ENCODE peak calls at places on chromosomes 7 and 10, in seven cellular contexts. One of them, this sample, is unnamed.

GRCh38 chr7:23247602-23248335 is 1.2 kb downstream of the GPNMB start:
- DNase-seq in GM12865: peak; percentile 23
- DNase-seq in fibroblast of villous mesenchyme: no peak
- DNase-seq in uterus: peak; percentile 38
- DNase-seq in PC-9: no peak
- DNase-seq in mucosa of descending colon: peak; percentile 32
- DNase-seq in AG10803: peak; percentile 34
- DNase-seq in this sample: peak; percentile 65

GRCh38 chr10:89633484-89633883 is 11.6 kb downstream of the PANK1 start:
- DNase-seq in uterus: no peak
- DNase-seq in PC-9: peak; percentile 73
- DNase-seq in AG10803: peak; percentile 77
- DNase-seq in fibroblast of villous mesenchyme: peak; percentile 85
- DNase-seq in GM12865: no peak
- DNase-seq in mucosa of descending colon: no peak
- DNase-seq in this sample: peak; percentile 85

GRCh38 chr7:30470163-30470770 is 8.3 kb downstream of the NOD1 start:
- DNase-seq in AG10803: peak; percentile 63
- DNase-seq in fibroblast of villous mesenchyme: peak; percentile 71
- DNase-seq in GM12865: no peak
- DNase-seq in mucosa of descending colon: no peak
- DNase-seq in uterus: no peak
- DNase-seq in PC-9: no peak
- DNase-seq in this sample: peak; percentile 64

GRCh38 chr10:117137031-117137910 is 799 bp downstream of the VAX1 start:
- DNase-seq in AG10803: peak; percentile 22
- DNase-seq in mucosa of descending colon: no peak
- DNase-seq in GM12865: no peak
- DNase-seq in PC-9: no peak
- DNase-seq in uterus: no peak
- DNase-seq in fibroblast of villous mesenchyme: no peak
- DNase-seq in this sample: peak; percentile 20

GRCh38 chr10:95606922-95607321 is 45.8 kb upstream of the SORBS1 start:
- DNase-seq in fibroblast of villous mesenchyme: peak; percentile 21
- DNase-seq in AG10803: no peak
- DNase-seq in uterus: no peak
- DNase-seq in mucosa of descending colon: no peak
- DNase-seq in GM12865: no peak
- DNase-seq in PC-9: no peak
- DNase-seq in this sample: peak; percentile 4

GRCh38 chr10:12564173-12564572 is 214.8 kb downstream of the CAMK1D start:
- DNase-seq in AG10803: no peak
- DNase-seq in GM12865: no peak
- DNase-seq in fibroblast of villous mesenchyme: no peak
- DNase-seq in uterus: no peak
- DNase-seq in PC-9: no peak
- DNase-seq in mucosa of descending colon: no peak
- DNase-seq in this sample: no peak

GRCh38 chr10:131126321-131127121 is 185.0 kb downstream of the TCERG1L start:
- DNase-seq in mucosa of descending colon: no peak
- DNase-seq in fibroblast of villous mesenchyme: no peak
- DNase-seq in uterus: no peak
- DNase-seq in PC-9: no peak
- DNase-seq in GM12865: no peak
- DNase-seq in AG10803: no peak
- DNase-seq in this sample: no peak

GRCh38 chr7:116571037-116571436 is 46.2 kb downstream of the CAV1 start:
- DNase-seq in PC-9: peak; percentile 66
- DNase-seq in fibroblast of villous mesenchyme: peak; percentile 72
- DNase-seq in GM12865: no peak
- DNase-seq in uterus: no peak
- DNase-seq in mucosa of descending colon: no peak
- DNase-seq in AG10803: peak; percentile 87
- DNase-seq in this sample: peak; percentile 73

GRCh38 chr10:100362570-100363496 is 15.8 kb downstream of the SCD start:
- DNase-seq in GM12865: no peak
- DNase-seq in mucosa of descending colon: no peak
- DNase-seq in PC-9: no peak
- DNase-seq in uterus: no peak
- DNase-seq in AG10803: no peak
- DNase-seq in fibroblast of villous mesenchyme: no peak
- DNase-seq in this sample: no peak

GRCh38 chr7:158956805-158957506 is 100.6 kb downstream of the DYNC2I1 start:
- DNase-seq in mucosa of descending colon: no peak
- DNase-seq in fibroblast of villous mesenchyme: no peak
- DNase-seq in PC-9: no peak
- DNase-seq in GM12865: no peak
- DNase-seq in uterus: no peak
- DNase-seq in AG10803: no peak
- DNase-seq in this sample: no peak

GRCh38 chr10:17379151-17379690 is 75.2 kb downstream of the ST8SIA6 start:
- DNase-seq in uterus: no peak
- DNase-seq in fibroblast of villous mesenchyme: no peak
- DNase-seq in PC-9: no peak
- DNase-seq in GM12865: no peak
- DNase-seq in AG10803: no peak
- DNase-seq in mucosa of descending colon: no peak
- DNase-seq in this sample: no peak

GRCh38 chr10:4132216-4132556 is 347.2 kb upstream of the KLF6 start:
- DNase-seq in GM12865: no peak
- DNase-seq in PC-9: no peak
- DNase-seq in mucosa of descending colon: no peak
- DNase-seq in fibroblast of villous mesenchyme: no peak
- DNase-seq in uterus: no peak
- DNase-seq in AG10803: no peak
- DNase-seq in this sample: no peak

GRCh38 chr10:26697922-26698608 is 564 bp downstream of the PDSS1 start:
- DNase-seq in fibroblast of villous mesenchyme: no peak
- DNase-seq in uterus: no peak
- DNase-seq in GM12865: no peak
- DNase-seq in PC-9: no peak
- DNase-seq in mucosa of descending colon: no peak
- DNase-seq in AG10803: no peak
- DNase-seq in this sample: no peak

GRCh38 chr7:30331338-30331737 is 46.9 kb downstream of the ZNRF2 start:
- DNase-seq in PC-9: no peak
- DNase-seq in fibroblast of villous mesenchyme: no peak
- DNase-seq in mucosa of descending colon: no peak
- DNase-seq in uterus: no peak
- DNase-seq in GM12865: no peak
- DNase-seq in AG10803: no peak
- DNase-seq in this sample: peak; percentile 51

GRCh38 chr7:98315318-98315993 is 34.0 kb downstream of the BRI3 start:
- DNase-seq in GM12865: peak; percentile 71
- DNase-seq in uterus: no peak
- DNase-seq in fibroblast of villous mesenchyme: no peak
- DNase-seq in mucosa of descending colon: no peak
- DNase-seq in PC-9: peak; percentile 58
- DNase-seq in AG10803: no peak
- DNase-seq in this sample: no peak

GRCh38 chr10:113420733-113421200 is 132.1 kb upstream of the HABP2 start:
- DNase-seq in fibroblast of villous mesenchyme: no peak
- DNase-seq in GM12865: no peak
- DNase-seq in AG10803: peak; percentile 54
- DNase-seq in mucosa of descending colon: no peak
- DNase-seq in PC-9: no peak
- DNase-seq in uterus: no peak
- DNase-seq in this sample: no peak

GRCh38 chr7:69218634-69219033 is 379.6 kb upstream of the AUTS2 start:
- DNase-seq in uterus: peak; percentile 17
- DNase-seq in PC-9: no peak
- DNase-seq in GM12865: no peak
- DNase-seq in fibroblast of villous mesenchyme: no peak
- DNase-seq in AG10803: peak; percentile 51
- DNase-seq in mucosa of descending colon: no peak
- DNase-seq in this sample: no peak

GRCh38 chr10:100886099-100886498 is 26.7 kb upstream of the SLF2 start:
- DNase-seq in AG10803: no peak
- DNase-seq in uterus: no peak
- DNase-seq in PC-9: no peak
- DNase-seq in mucosa of descending colon: no peak
- DNase-seq in fibroblast of villous mesenchyme: no peak
- DNase-seq in GM12865: no peak
- DNase-seq in this sample: no peak

GRCh38 chr7:36264917-36265292 is 111.9 kb downstream of the EEPD1 start:
- DNase-seq in mucosa of descending colon: no peak
- DNase-seq in fibroblast of villous mesenchyme: no peak
- DNase-seq in PC-9: no peak
- DNase-seq in AG10803: no peak
- DNase-seq in uterus: no peak
- DNase-seq in GM12865: no peak
- DNase-seq in this sample: no peak

DNA sequence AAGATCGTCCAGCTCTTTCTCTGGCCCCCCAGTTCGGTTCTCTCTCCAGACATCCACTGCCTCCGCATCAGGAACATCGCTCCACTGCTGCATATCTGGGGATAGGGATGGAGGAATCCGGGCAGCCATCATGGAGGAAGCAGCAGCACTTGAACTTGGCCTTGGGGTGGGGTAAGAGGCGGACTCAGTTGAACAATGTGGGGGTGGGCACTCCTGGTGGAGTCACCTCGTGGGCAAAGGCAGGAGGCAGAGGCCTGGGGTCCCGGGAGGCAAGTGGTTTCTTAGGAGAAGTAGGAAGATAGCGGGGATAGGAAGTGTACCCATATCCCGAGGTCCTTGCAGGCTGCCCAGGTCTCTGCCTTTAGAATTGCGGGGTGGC is 98.3 kb downstream of the CHST15 start:
- DNase-seq in uterus: no peak
- DNase-seq in AG10803: no peak
- DNase-seq in mucosa of descending colon: no peak
- DNase-seq in fibroblast of villous mesenchyme: no peak
- DNase-seq in PC-9: no peak
- DNase-seq in GM12865: no peak
- DNase-seq in this sample: no peak
- H3K4me3 ChIP-seq in uterus: no peak overlapping the region
- H3K4me3 ChIP-seq in AG10803: peak overlapping the region; percentile 31
- H3K4me3 ChIP-seq in mucosa of descending colon: no peak overlapping the region
- H3K4me3 ChIP-seq in fibroblast of villous mesenchyme: peak overlapping the region; percentile 45
- H3K4me3 ChIP-seq in PC-9: peak overlapping the region; percentile 50
- H3K4me3 ChIP-seq in GM12865: no peak overlapping the region
- H3K4me3 ChIP-seq in this sample: peak overlapping the region; percentile 7

GRCh38 chr7:52021343-52021742 is 704.7 kb upstream of the COBL start:
- DNase-seq in mucosa of descending colon: no peak
- DNase-seq in uterus: no peak
- DNase-seq in AG10803: no peak
- DNase-seq in PC-9: no peak
- DNase-seq in GM12865: no peak
- DNase-seq in fibroblast of villous mesenchyme: no peak
- DNase-seq in this sample: no peak

GRCh38 chr7:52018680-52019054 is 702.1 kb upstream of the COBL start:
- DNase-seq in PC-9: no peak
- DNase-seq in fibroblast of villous mesenchyme: no peak
- DNase-seq in AG10803: no peak
- DNase-seq in GM12865: no peak
- DNase-seq in mucosa of descending colon: no peak
- DNase-seq in uterus: no peak
- DNase-seq in this sample: no peak

GRCh38 chr7:52017802-52018679 is 701.4 kb upstream of the COBL start:
- DNase-seq in AG10803: no peak
- DNase-seq in PC-9: no peak
- DNase-seq in GM12865: peak; percentile 1
- DNase-seq in mucosa of descending colon: no peak
- DNase-seq in fibroblast of villous mesenchyme: peak; percentile 8
- DNase-seq in uterus: no peak
- DNase-seq in this sample: no peak
- TF ChIP-seq CTCF in AG10803: no peak
- TF ChIP-seq CTCF in PC-9: peak; percentile 91
- TF ChIP-seq CTCF in GM12865: peak; percentile 34
- TF ChIP-seq CTCF in mucosa of descending colon: no peak
- TF ChIP-seq CTCF in fibroblast of villous mesenchyme: peak; percentile 35
- TF ChIP-seq CTCF in uterus: no peak
- TF ChIP-seq CTCF in this sample: no peak

GRCh38 chr7:94648731-94649130 is 7.2 kb downstream of the SGCE start:
- DNase-seq in fibroblast of villous mesenchyme: no peak
- DNase-seq in mucosa of descending colon: no peak
- DNase-seq in AG10803: no peak
- DNase-seq in uterus: no peak
- DNase-seq in PC-9: no peak
- DNase-seq in GM12865: no peak
- DNase-seq in this sample: no peak

GRCh38 chr7:94650137-94650536 is 5.8 kb downstream of the SGCE start:
- DNase-seq in GM12865: no peak
- DNase-seq in AG10803: no peak
- DNase-seq in fibroblast of villous mesenchyme: no peak
- DNase-seq in mucosa of descending colon: no peak
- DNase-seq in uterus: no peak
- DNase-seq in PC-9: no peak
- DNase-seq in this sample: no peak

GRCh38 chr7:94650652-94651051 is 5.3 kb downstream of the SGCE start:
- DNase-seq in GM12865: no peak
- DNase-seq in mucosa of descending colon: no peak
- DNase-seq in PC-9: no peak
- DNase-seq in uterus: no peak
- DNase-seq in fibroblast of villous mesenchyme: no peak
- DNase-seq in AG10803: no peak
- DNase-seq in this sample: no peak

GRCh38 chr7:94647295-94647694 is 8.6 kb downstream of the SGCE start:
- DNase-seq in uterus: no peak
- DNase-seq in PC-9: no peak
- DNase-seq in AG10803: no peak
- DNase-seq in fibroblast of villous mesenchyme: no peak
- DNase-seq in GM12865: no peak
- DNase-seq in mucosa of descending colon: no peak
- DNase-seq in this sample: no peak

GRCh38 chr7:94649313-94649924 is 6.5 kb downstream of the SGCE start:
- DNase-seq in PC-9: no peak
- DNase-seq in mucosa of descending colon: no peak
- DNase-seq in AG10803: peak; percentile 12
- DNase-seq in uterus: no peak
- DNase-seq in GM12865: peak; percentile 55
- DNase-seq in fibroblast of villous mesenchyme: peak; percentile 5
- DNase-seq in this sample: no peak
- H3K4me3 ChIP-seq in PC-9: no peak overlapping the region
- H3K4me3 ChIP-seq in mucosa of descending colon: no peak overlapping the region
- H3K4me3 ChIP-seq in AG10803: peak overlapping the region; percentile 26
- H3K4me3 ChIP-seq in uterus: no peak overlapping the region
- H3K4me3 ChIP-seq in GM12865: peak overlapping the region; percentile 13
- H3K4me3 ChIP-seq in fibroblast of villous mesenchyme: no peak overlapping the region
- H3K4me3 ChIP-seq in this sample: peak overlapping the region; percentile 34

GRCh38 chr7:47483604-47484273 is 98.2 kb downstream of the TNS3 start:
- DNase-seq in uterus: no peak
- DNase-seq in PC-9: no peak
- DNase-seq in AG10803: peak; percentile 36
- DNase-seq in mucosa of descending colon: no peak
- DNase-seq in GM12865: no peak
- DNase-seq in fibroblast of villous mesenchyme: peak; percentile 75
- DNase-seq in this sample: peak; percentile 58
- TF ChIP-seq CTCF in uterus: peak; percentile 38
- TF ChIP-seq CTCF in PC-9: peak; percentile 18
- TF ChIP-seq CTCF in AG10803: peak; percentile 30
- TF ChIP-seq CTCF in mucosa of descending colon: no peak
- TF ChIP-seq CTCF in GM12865: no peak
- TF ChIP-seq CTCF in fibroblast of villous mesenchyme: peak; percentile 41
- TF ChIP-seq CTCF in this sample: no peak

GRCh38 chr7:19610194-19610943 is 98.5 kb downstream of the POLR1F start:
- DNase-seq in PC-9: no peak
- DNase-seq in uterus: no peak
- DNase-seq in fibroblast of villous mesenchyme: no peak
- DNase-seq in AG10803: no peak
- DNase-seq in mucosa of descending colon: no peak
- DNase-seq in GM12865: no peak
- DNase-seq in this sample: no peak
- H3K4me3 ChIP-seq in PC-9: no peak overlapping the region
- H3K4me3 ChIP-seq in uterus: no peak overlapping the region
- H3K4me3 ChIP-seq in fibroblast of villous mesenchyme: no peak overlapping the region
- H3K4me3 ChIP-seq in AG10803: no peak overlapping the region
- H3K4me3 ChIP-seq in mucosa of descending colon: no peak overlapping the region
- H3K4me3 ChIP-seq in GM12865: no peak overlapping the region
- H3K4me3 ChIP-seq in this sample: no peak overlapping the region